ENCODE peak calls at places on chromosome 9, in five cellular contexts. W is left ventricle myocardium inferior, X is left lung, V is cardiac muscle cell, R is SJSA1. B is an unnamed sample. For H3K9me3, the result is how much of the 10 kb centered on the place peaks cover.

GRCh38 chr9:86766912-86767311 is 180.4 kb downstream of the GAS1 start:
- DNase-seq in V (no peak), R (peak), W (no peak), X (peak), B (no peak)

GRCh38 chr9:14526504-14526903 is 166.7 kb downstream of the ZDHHC21 start:
- DNase-seq in X (no peak), V (no peak), R (no peak), W (no peak), B (no peak)

GRCh38 chr9:135500071-135500524 is 384 bp upstream of the MRPS2 start:
- DNase-seq in R (peak), X (no peak), W (no peak), V (no peak), B (no peak)

GRCh38 chr9:88583901-88584596 is 49.1 kb downstream of the NXNL2 start:
- DNase-seq in W (no peak), X (no peak), R (no peak), V (no peak), B (no peak)

GRCh38 chr9:95462419-95463121 is 54.2 kb downstream of the PTCH1 start:
- DNase-seq in X (no peak), V (peak), R (peak), W (peak), B (peak)

GRCh38 chr9:128750926-128751595 is 20.7 kb downstream of the ZER1 start:
- DNase-seq in W (no peak), R (no peak), V (no peak), X (no peak), B (no peak)

GRCh38 chr9:89774971-89775370 is 170.2 kb downstream of the GADD45G start:
- DNase-seq in X (no peak), W (no peak), R (no peak), V (no peak), B (no peak)

GRCh38 chr9:88411471-88411870 is 23.2 kb downstream of the SPIN1 start:
- DNase-seq in R (no peak), V (no peak), W (no peak), X (no peak), B (no peak)

GRCh38 chr9:136625101-136626065 is 37.3 kb upstream of the EGFL7 start:
- DNase-seq in V (peak), W (peak), X (peak), R (peak), B (no peak)

GRCh38 chr9:137799630-137799983 is 78.0 kb upstream of the CACNA1B start:
- DNase-seq in R (no peak), V (no peak), W (no peak), X (no peak), B (no peak)

GRCh38 chr9:116191757-116192415 is 38.3 kb downstream of the PAPPA start:
- DNase-seq in W (no peak), V (no peak), X (no peak), R (no peak), B (no peak)

GRCh38 chr9:76415731-76416130 is 21.5 kb upstream of the RFK start:
- DNase-seq in W (no peak), V (no peak), R (no peak), X (no peak), B (no peak)

GRCh38 chr9:36997414-36997813 is 36.7 kb downstream of the PAX5 start:
- DNase-seq in W (no peak), R (no peak), X (no peak), V (no peak), B (no peak)

GRCh38 chr9:115461284-115461683 is 343.3 kb upstream of the TNC start:
- DNase-seq in X (no peak), W (no peak), V (no peak), R (no peak), B (no peak)

GRCh38 chr9:117156150-117156688 is 258.6 kb downstream of the ASTN2 start:
- DNase-seq in W (no peak), V (no peak), R (no peak), X (no peak), B (no peak)

GRCh38 chr9:96514108-96514824 is 64.3 kb downstream of the HABP4 start:
- DNase-seq in R (no peak), X (no peak), W (no peak), V (no peak), B (no peak)

GRCh38 chr9:137070906-137071275 is 534 bp upstream of the SAPCD2 start:
- DNase-seq in X (no peak), W (peak), V (no peak), R (no peak), B (no peak)

GRCh38 chr9:129932303-129933151 is 97.3 kb downstream of the USP20 start:
- DNase-seq in R (peak), X (no peak), W (no peak), V (no peak), B (no peak)

GRCh38 chr9:23933348-23933747 is 107.3 kb upstream of the ELAVL2 start:
- DNase-seq in R (no peak), X (no peak), W (no peak), V (no peak), B (no peak)

GRCh38 chr9:70049236-70049635 is 5.6 kb downstream of the MAMDC2 start:
- DNase-seq in R (no peak), W (peak), X (no peak), V (no peak), B (no peak)

GRCh38 chr9:121811751-121812150 is 160.3 kb downstream of the DAB2IP start:
- DNase-seq in R (no peak), X (peak), V (no peak), W (no peak), B (no peak)

GRCh38 chr9:35682083-35682482 is 7.6 kb downstream of the TPM2 start:
- DNase-seq in X (no peak), R (no peak), W (no peak), V (peak), B (no peak)

GRCh38 chr9:25427898-25428297 is 250.3 kb downstream of the TUSC1 start:
- DNase-seq in X (no peak), W (no peak), R (no peak), V (no peak), B (no peak)

GRCh38 chr9:72333758-72334157 is 31.2 kb downstream of the ZFAND5 start:
- DNase-seq in V (no peak), W (no peak), X (no peak), R (no peak), B (no peak)

GRCh38 chr9:108776920-108777650 is 78.7 kb downstream of the ACTL7B start:
- DNase-seq in W (no peak), R (no peak), V (no peak), X (no peak), B (no peak)

GRCh38 chr9:124280176-124280691 is 22.5 kb downstream of the NEK6 start:
- DNase-seq in X (no peak), W (no peak), R (peak), V (no peak), B (no peak)

GRCh38 chr9:135302329-135303279 is 177.0 kb upstream of the PPP1R26 start:
- DNase-seq in V (no peak), R (no peak), W (no peak), X (peak), B (no peak)

GRCh38 chr9:116062206-116062550 is 91.4 kb upstream of the PAPPA start:
- DNase-seq in V (no peak), W (no peak), R (no peak), X (no peak), B (no peak)

GRCh38 chr9:21682981-21683380 is 119.5 kb upstream of the MTAP start:
- DNase-seq in W (no peak), X (no peak), V (no peak), R (no peak), B (no peak)

GRCh38 chr9:110316255-110316921 is 21.3 kb downstream of the TXNDC8 start:
- DNase-seq in W (no peak), R (no peak), X (no peak), V (no peak), B (no peak)

GRCh38 chr9:4193391-4193790 is 106.5 kb downstream of the GLIS3 start:
- DNase-seq in W (no peak), V (no peak), R (no peak), X (no peak), B (no peak)
- H3K9me3 ChIP-seq in W (under half), V (under half), R (under half), X (under half), B (under half)

DNA sequence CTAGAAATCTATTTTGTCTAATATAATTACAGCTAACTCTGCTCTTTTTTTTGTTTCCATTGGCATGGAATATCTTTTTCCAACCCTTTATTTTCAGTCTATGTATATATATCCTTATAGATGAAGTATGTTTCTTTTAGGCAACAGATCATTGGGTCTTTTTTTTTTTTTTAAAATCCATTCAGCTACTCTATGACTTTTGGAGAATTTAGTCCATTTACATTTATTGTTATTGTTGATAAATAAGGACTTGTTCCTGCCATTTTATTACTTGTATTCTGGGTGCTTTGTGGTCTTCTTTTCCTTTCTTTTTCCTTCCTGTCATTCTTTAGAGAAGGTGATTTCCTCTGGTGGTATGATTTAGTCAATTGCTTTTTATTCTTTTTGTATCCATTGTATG is 296.8 kb downstream of the SMARCA2 start:
- DNase-seq in V (no peak), X (no peak), R (no peak), W (no peak), B (no peak)
- H3K9me3 ChIP-seq in V (under half), X (under half), R (under half), W (half or more), B (under half)

GRCh38 chr9:78707481-78707977 is 410.6 kb downstream of the PSAT1 start:
- DNase-seq in W (no peak), X (no peak), R (peak), V (no peak), B (no peak)

GRCh38 chr9:78707080-78707479 is 410.2 kb downstream of the PSAT1 start:
- DNase-seq in W (no peak), V (no peak), R (no peak), X (no peak), B (no peak)
- H3K9me3 ChIP-seq in W (under half), V (under half), R (under half), X (under half), B (under half)

DNA sequence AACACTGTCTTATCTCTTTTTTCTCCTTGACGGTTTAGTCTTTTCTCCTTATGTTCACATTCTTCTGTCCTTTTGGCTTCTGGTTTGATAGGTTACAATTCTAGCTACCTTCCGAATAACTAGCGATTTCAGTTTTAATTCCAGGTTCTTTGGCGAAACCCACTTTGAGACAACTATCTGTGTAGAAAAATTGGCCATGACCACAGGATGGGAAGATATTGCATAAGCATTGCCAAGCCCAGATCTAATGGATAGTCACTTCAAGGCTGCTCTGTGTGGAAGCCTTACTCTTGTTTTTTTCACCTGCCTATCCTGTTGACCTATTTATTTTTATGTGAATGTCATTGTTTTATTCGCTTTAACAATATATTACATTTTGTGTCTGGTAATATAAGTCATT is 5.2 kb downstream of the ZNF189 start:
- DNase-seq in R (no peak), V (no peak), W (no peak), X (no peak), B (no peak)
- H3K9me3 ChIP-seq in R (under half), V (under half), W (half or more), X (half or more), B (under half)

GRCh38 chr9:92781902-92782301 is 17.3 kb upstream of the BICD2 start:
- DNase-seq in V (no peak), W (no peak), X (no peak), R (no peak), B (no peak)
- H3K9me3 ChIP-seq in V (under half), W (under half), X (under half), R (under half), B (under half)